ENCODE peak calls at places on chromosomes 1 and 21, in seven cellular contexts. H is heart left ventricle, K is fibroblast of lung, T is left ventricle myocardium inferior, I is body of pancreas, B is left lung, Q is IMR-90. Z is an unnamed sample. For H3K4me1, the result is how much of the 10 kb centered on the place peaks cover.

GRCh38 chr1:54883349-54884102 is 3.5 kb downstream of the DHCR24 start:
- DNase-seq in H (no peak), K (no peak), T (no peak), I (no peak), B (no peak), Q (peak), Z (no peak)

GRCh38 chr1:115642168-115643072 is 650 bp downstream of the VANGL1 start:
- DNase-seq in H (peak), K (peak), T (peak), I (peak), B (peak), Q (peak), Z (peak)

GRCh38 chr1:161082996-161083742 is 6.2 kb downstream of the NECTIN4 start:
- DNase-seq in H (peak), K (peak), T (peak), I (peak), B (peak), Q (peak), Z (peak)

GRCh38 chr1:32724678-32725594 is 22.4 kb upstream of the SYNC start:
- DNase-seq in H (peak), K (peak), T (peak), I (no peak), B (peak), Q (peak), Z (peak)

GRCh38 chr21:33308586-33309490 is 15.9 kb upstream of the IFNAR1 start:
- DNase-seq in H (no peak), K (peak), T (no peak), I (peak), B (no peak), Q (peak), Z (no peak)

GRCh38 chr1:105793541-105794146 is 1262.8 kb upstream of the PRMT6 start:
- DNase-seq in H (no peak), K (no peak), T (no peak), I (peak), B (no peak), Q (no peak), Z (peak)

GRCh38 chr1:21866629-21867009 is 54.6 kb downstream of the LDLRAD2 start:
- DNase-seq in H (no peak), K (no peak), T (no peak), I (no peak), B (no peak), Q (no peak), Z (no peak)

GRCh38 chr1:5223266-5223665 is 568.9 kb downstream of the AJAP1 start:
- DNase-seq in H (no peak), K (no peak), T (no peak), I (no peak), B (no peak), Q (no peak), Z (no peak)

GRCh38 chr1:29650041-29650400 is 413.7 kb downstream of the PTPRU start:
- DNase-seq in H (no peak), K (no peak), T (no peak), I (no peak), B (no peak), Q (no peak), Z (peak)

GRCh38 chr1:212503714-212504113 is 71.0 kb downstream of the NENF start:
- DNase-seq in H (no peak), K (no peak), T (no peak), I (no peak), B (no peak), Q (no peak), Z (no peak)

GRCh38 chr1:175197536-175197935 is 5.0 kb upstream of the KIAA0040 start:
- DNase-seq in H (no peak), K (no peak), T (no peak), I (no peak), B (no peak), Q (no peak), Z (peak)

GRCh38 chr1:16091296-16091695 is 17.8 kb upstream of the FAM131C start:
- DNase-seq in H (no peak), K (no peak), T (peak), I (peak), B (no peak), Q (no peak), Z (no peak)

GRCh38 chr1:187038789-187039188 is 210.0 kb downstream of the PLA2G4A start:
- DNase-seq in H (no peak), K (peak), T (no peak), I (no peak), B (no peak), Q (peak), Z (peak)

GRCh38 chr1:234598974-234599616 is 10.9 kb downstream of the IRF2BP2 start:
- DNase-seq in H (no peak), K (no peak), T (no peak), I (peak), B (no peak), Q (no peak), Z (peak)

GRCh38 chr1:33802268-33802667 is 61.6 kb upstream of the HMGB4 start:
- DNase-seq in H (no peak), K (no peak), T (no peak), I (no peak), B (no peak), Q (no peak), Z (no peak)

GRCh38 chr1:33810571-33810970 is 53.3 kb upstream of the HMGB4 start:
- DNase-seq in H (no peak), K (no peak), T (no peak), I (no peak), B (no peak), Q (no peak), Z (no peak)

GRCh38 chr1:33805988-33806387 is 57.9 kb upstream of the HMGB4 start:
- DNase-seq in H (no peak), K (no peak), T (no peak), I (no peak), B (no peak), Q (no peak), Z (no peak)
- H3K4me1 ChIP-seq in H (under half), K (under half), T (under half), I (under half), B (under half), Q (under half), Z (under half)

GRCh38 chr1:78607334-78607927 is 12.8 kb upstream of the IFI44L start:
- DNase-seq in H (no peak), K (peak), T (no peak), I (no peak), B (no peak), Q (peak), Z (no peak)

GRCh38 chr1:78606274-78606673 is 14.0 kb upstream of the IFI44L start:
- DNase-seq in H (no peak), K (no peak), T (no peak), I (no peak), B (no peak), Q (no peak), Z (no peak)

GRCh38 chr1:78604643-78605042 is 15.6 kb upstream of the IFI44L start:
- DNase-seq in H (no peak), K (no peak), T (no peak), I (no peak), B (no peak), Q (no peak), Z (no peak)

GRCh38 chr1:78603206-78603605 is 17.0 kb upstream of the IFI44L start:
- DNase-seq in H (no peak), K (peak), T (no peak), I (no peak), B (no peak), Q (peak), Z (no peak)

DNA sequence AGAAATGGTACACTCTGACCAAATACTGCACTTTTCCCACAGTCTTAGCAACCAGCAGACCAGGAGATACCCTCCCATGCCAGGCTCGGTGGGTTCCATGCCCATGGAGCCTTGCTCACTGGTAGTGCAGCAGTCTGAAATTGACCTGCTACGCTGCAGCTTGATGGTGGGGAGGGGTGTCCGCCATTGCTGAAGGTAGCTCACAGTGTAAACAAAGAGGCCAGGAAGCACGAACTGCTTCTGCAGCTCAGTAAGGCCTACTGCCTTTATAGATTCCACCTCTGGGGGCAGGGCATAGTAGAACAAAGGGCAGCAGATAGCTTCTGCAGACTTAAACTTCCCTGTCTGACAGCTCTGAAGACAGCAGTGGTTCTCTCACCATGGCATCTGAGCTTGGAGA is 12.3 kb upstream of the IFI44L start:
- DNase-seq in H (no peak), K (no peak), T (no peak), I (no peak), B (no peak), Q (no peak), Z (no peak)
- TF ChIP-seq CTCF in H (no peak), K (no peak), T (no peak), I (no peak), B (no peak), Q (no peak), Z (no peak)

GRCh38 chr21:41497008-41497407 is 10.9 kb downstream of the TMPRSS2 start:
- DNase-seq in H (no peak), K (no peak), T (no peak), I (no peak), B (no peak), Q (no peak), Z (no peak)
- H3K27ac ChIP-seq in H (no peak), K (no peak), T (no peak), I (peak), B (no peak), Q (no peak), Z (no peak)

GRCh38 chr1:112704908-112705627 is 1.9 kb downstream of the RHOC start:
- DNase-seq in H (peak), K (peak), T (peak), I (peak), B (peak), Q (peak), Z (peak)
- H3K4me1 ChIP-seq in H (half or more), K (under half), T (half or more), I (half or more), B (under half), Q (under half), Z (under half)

GRCh38 chr1:87279966-87280535 is 48.6 kb upstream of the LMO4 start:
- DNase-seq in H (no peak), K (peak), T (no peak), I (no peak), B (no peak), Q (peak), Z (no peak)
- TF ChIP-seq CTCF in H (peak), K (peak), T (no peak), I (no peak), B (no peak), Q (no peak), Z (peak)

GRCh38 chr1:56658254-56658653 is 13.1 kb downstream of the PRKAA2 start:
- DNase-seq in H (no peak), K (no peak), T (no peak), I (no peak), B (no peak), Q (no peak), Z (no peak)
- H3K27ac ChIP-seq in H (peak), K (no peak), T (peak), I (no peak), B (no peak), Q (no peak), Z (no peak)

DNA sequence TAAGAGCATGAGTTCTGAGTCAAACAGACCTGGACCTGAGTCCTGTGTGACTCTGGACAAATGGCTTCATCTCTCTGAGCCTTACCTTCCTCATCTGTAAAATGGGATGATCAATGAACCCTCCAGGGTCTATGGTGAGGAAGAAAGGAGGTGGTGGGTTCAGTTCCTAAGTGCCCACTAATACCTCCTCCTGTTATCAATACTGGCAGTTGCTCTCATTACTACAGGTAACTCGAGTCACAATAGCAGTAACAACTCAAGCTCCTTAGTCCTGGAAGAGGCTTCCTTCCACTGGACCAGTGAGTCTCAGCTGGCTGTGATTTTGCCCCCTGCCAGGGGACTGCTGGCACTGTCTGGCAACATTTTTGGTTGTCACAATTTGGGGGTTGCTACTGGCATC is 2.6 kb downstream of the PADI2 start:
- DNase-seq in H (no peak), K (no peak), T (no peak), I (no peak), B (no peak), Q (no peak), Z (no peak)
- H3K4me1 ChIP-seq in H (under half), K (under half), T (under half), I (under half), B (under half), Q (under half), Z (under half)

GRCh38 chr1:24949331-24949881 is 19.3 kb upstream of the RUNX3 start:
- DNase-seq in H (no peak), K (peak), T (no peak), I (no peak), B (no peak), Q (peak), Z (no peak)
- TF ChIP-seq CTCF in H (no peak), K (no peak), T (no peak), I (no peak), B (no peak), Q (no peak), Z (no peak)

GRCh38 chr1:92080128-92080985 is at the start of gene BTBD8:
- DNase-seq in H (peak), K (peak), T (peak), I (peak), B (peak), Q (peak), Z (peak)

GRCh38 chr1:92076363-92076762 is 1.2 kb upstream of the SETSIP start:
- DNase-seq in H (no peak), K (no peak), T (no peak), I (no peak), B (no peak), Q (no peak), Z (no peak)

GRCh38 chr1:92084651-92085050 is 4.5 kb downstream of the BTBD8 start:
- DNase-seq in H (no peak), K (no peak), T (no peak), I (no peak), B (no peak), Q (no peak), Z (no peak)

GRCh38 chr1:92079441-92079840 is 704 bp upstream of the BTBD8 start:
- DNase-seq in H (no peak), K (no peak), T (no peak), I (no peak), B (no peak), Q (no peak), Z (no peak)

GRCh38 chr1:92081031-92081430 is 886 bp downstream of the BTBD8 start:
- DNase-seq in H (no peak), K (no peak), T (no peak), I (no peak), B (no peak), Q (no peak), Z (no peak)
- H3K27ac ChIP-seq in H (peak), K (no peak), T (peak), I (peak), B (no peak), Q (no peak), Z (peak)